ENCODE peak calls at places on chromosomes 4 and X, in nine cellular contexts. K, Q, B, M, T, L, U, P and W are unnamed samples.

GRCh38 chrX:120791013-120791643 is 84.5 kb downstream of the CT47B1 start:
- DNase-seq in Q (peak; percentile 27), M (peak; percentile 10), P (peak; percentile 73), L (peak; percentile 39), U (peak; percentile 58), T (no peak), K (peak; percentile 79), B (peak; percentile 55), W (peak; percentile 7)

GRCh38 chr4:113423631-113424030 is 337.9 kb downstream of the CAMK2D start:
- DNase-seq in B (no peak), P (peak; percentile 52), K (peak; percentile 60), Q (no peak), U (no peak), T (no peak), M (no peak), L (no peak), W (no peak)

GRCh38 chr4:129829373-129829772 is 733.4 kb downstream of the C4orf33 start:
- DNase-seq in K (no peak), B (no peak), M (no peak), Q (no peak), U (no peak), L (no peak), T (no peak), P (no peak), W (no peak)

GRCh38 chrX:110310896-110311295 is 7.0 kb downstream of the AMMECR1 start:
- DNase-seq in P (no peak), T (no peak), B (no peak), Q (no peak), M (peak; percentile 9), L (no peak), K (no peak), U (no peak), W (no peak)

GRCh38 chrX:152830312-152831305 is at the start of the genes CETN2 and NSDHL:
- DNase-seq in B (peak; percentile 94), M (peak; percentile 93), U (peak; percentile 95), P (peak; percentile 90), K (peak; percentile 95), L (peak; percentile 99), Q (peak; percentile 96), T (peak; percentile 96), W (peak; percentile 93)

GRCh38 chr4:73864365-73864764 is 4.8 kb upstream of the CXCL1 start:
- DNase-seq in B (no peak), L (peak; percentile 8), P (no peak), T (no peak), K (no peak), M (peak; percentile 38), U (no peak), Q (no peak), W (no peak)

GRCh38 chr4:25377572-25377882 is 464 bp downstream of the ANAPC4 start:
- DNase-seq in Q (no peak), B (no peak), T (no peak), P (no peak), M (no peak), L (no peak), U (no peak), K (no peak), W (no peak)

GRCh38 chr4:14880805-14881204 is 121.5 kb upstream of the CPEB2 start:
- DNase-seq in K (no peak), M (peak; percentile 39), Q (no peak), B (no peak), L (no peak), T (no peak), P (no peak), U (no peak), W (no peak)

GRCh38 chrX:120603707-120604358 is at the start of gene MCTS1:
- DNase-seq in K (peak; percentile 98), B (peak; percentile 79), M (peak; percentile 86), Q (peak; percentile 79), T (peak; percentile 92), P (peak; percentile 97), U (peak; percentile 84), L (peak; percentile 85), W (peak; percentile 84)

GRCh38 chr4:146522862-146523205 is 1.1 kb upstream of the SLC10A7 start:
- DNase-seq in M (peak; percentile 24), L (no peak), Q (no peak), T (no peak), B (no peak), P (no peak), U (no peak), K (peak; percentile 8), W (no peak)

GRCh38 chr4:39559641-39560040 is 32.4 kb upstream of the UGDH start:
- DNase-seq in T (no peak), L (no peak), B (no peak), M (peak; percentile 57), K (peak; percentile 14), P (no peak), Q (no peak), U (no peak), W (no peak)

GRCh38 chrX:21153503-21153902 is 220.7 kb upstream of the CNKSR2 start:
- DNase-seq in M (no peak), B (peak; percentile 44), K (peak; percentile 55), L (no peak), Q (peak; percentile 17), P (peak; percentile 37), T (no peak), U (peak; percentile 14), W (peak; percentile 45)

GRCh38 chrX:1487401-1487800 is 34.7 kb upstream of the ASMTL start:
- DNase-seq in U (peak; percentile 8), L (no peak), T (peak; percentile 41), P (no peak), Q (no peak), M (no peak), B (no peak), K (no peak), W (no peak)

GRCh38 chrX:147828719-147829118 is 83.0 kb upstream of the FMR1 start:
- DNase-seq in T (no peak), M (no peak), U (no peak), P (no peak), B (no peak), K (no peak), Q (no peak), L (no peak), W (no peak)

GRCh38 chr4:87103086-87103485 is 117.3 kb downstream of the KLHL8 start:
- DNase-seq in K (peak; percentile 51), Q (no peak), T (no peak), L (no peak), B (no peak), U (no peak), P (no peak), M (no peak), W (no peak)

GRCh38 chrX:153370293-153371055 is 30.7 kb downstream of the PNMA6E start:
- DNase-seq in K (no peak), M (no peak), T (no peak), B (no peak), P (no peak), Q (no peak), U (no peak), L (no peak), W (no peak)

GRCh38 chr4:11732155-11732554 is 303.5 kb upstream of the HS3ST1 start:
- DNase-seq in L (no peak), U (no peak), P (no peak), B (no peak), K (no peak), T (no peak), M (peak; percentile 27), Q (no peak), W (no peak)

GRCh38 chrX:139882299-139882698 is 50.6 kb downstream of the ATP11C start:
- DNase-seq in B (no peak), L (no peak), M (no peak), P (no peak), K (peak; percentile 20), Q (no peak), U (no peak), T (no peak), W (no peak)
- H3K4me1 ChIP-seq in B (no peaks in the 10 kb centered on the region), L (no peaks in the 10 kb centered on the region), M (no peaks in the 10 kb centered on the region), P (peaks cover 20% of the 10 kb centered on the region), K (peaks cover 6% of the 10 kb centered on the region), Q (no peaks in the 10 kb centered on the region), U (no peaks in the 10 kb centered on the region), T (no peaks in the 10 kb centered on the region), W (no peaks in the 10 kb centered on the region)

GRCh38 chr4:8208565-8208964 is 9.5 kb downstream of the SH3TC1 start:
- DNase-seq in B (no peak), M (no peak), Q (no peak), P (no peak), K (no peak), U (no peak), L (no peak), T (no peak), W (no peak)
- H3K36me3 ChIP-seq in B (no peaks in the 10 kb centered on the region), M (no peaks in the 10 kb centered on the region), Q (no peaks in the 10 kb centered on the region), P (no peaks in the 10 kb centered on the region), K (no peaks in the 10 kb centered on the region), U (no peaks in the 10 kb centered on the region), L (no peaks in the 10 kb centered on the region), T (peaks cover 29% of the 10 kb centered on the region), W (no peaks in the 10 kb centered on the region)

GRCh38 chr4:151573945-151574344 is 165.0 kb downstream of the FHIP1A start:
- DNase-seq in K (no peak), Q (no peak), T (peak; percentile 61), B (no peak), U (no peak), P (no peak), L (no peak), M (peak; percentile 79), W (no peak)
- TF ChIP-seq CTCF in K (no peak), Q (no peak), T (no peak), B (no peak), U (no peak), P (no peak), L (no peak), M (peak; percentile 12), W (no peak)

DNA sequence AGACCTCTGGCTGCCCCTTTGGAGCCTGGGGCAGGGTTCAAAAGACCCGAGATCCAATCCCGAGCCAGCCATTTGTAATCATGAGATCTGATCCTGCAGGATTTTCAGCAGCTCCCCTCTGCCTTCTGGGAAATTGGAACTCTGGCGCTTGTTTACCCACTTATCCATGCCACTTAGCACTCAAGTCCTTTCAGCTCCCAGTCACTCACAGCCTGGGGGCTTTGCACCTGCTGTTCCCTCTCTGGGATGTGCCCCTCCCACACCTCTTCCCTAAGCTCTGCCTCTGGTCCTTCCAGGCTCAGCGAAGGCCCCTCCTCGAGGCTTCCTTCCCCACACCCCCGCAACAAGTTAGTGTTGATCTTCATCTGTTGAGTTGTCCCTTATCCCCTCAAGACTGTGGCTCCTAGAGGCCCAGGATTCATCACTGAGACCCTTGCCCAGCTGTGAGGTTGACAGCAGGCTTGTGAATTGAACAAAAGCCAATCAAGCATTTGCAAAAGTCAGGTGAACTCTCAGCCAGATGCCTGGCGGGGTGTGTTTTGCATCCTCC is 99.1 kb upstream of the AFAP1 start:
- DNase-seq in Q (no peak), L (no peak), T (no peak), K (no peak), M (no peak), P (no peak), U (no peak), B (no peak), W (no peak)
- H3K4me1 ChIP-seq in Q (no peaks in the 10 kb centered on the region), L (no peaks in the 10 kb centered on the region), T (peaks cover 5% of the 10 kb centered on the region), K (no peaks in the 10 kb centered on the region), M (peaks cover 11% of the 10 kb centered on the region), P (peaks cover 12% of the 10 kb centered on the region), U (no peaks in the 10 kb centered on the region), B (no peaks in the 10 kb centered on the region), W (no peaks in the 10 kb centered on the region)